ENCODE peak calls at places on chromosome 22, in eight cellular contexts. H, F, A, T, I, O, D and K are unnamed samples.

GRCh38 chr22:37930270-37930951 is 23.0 kb downstream of the C22orf23 start:
- DNase-seq in H (peak), F (no peak), A (no peak), T (no peak), I (no peak), O (peak), D (no peak), K (no peak)

GRCh38 chr22:42313204-42313603 is 42.8 kb upstream of the TCF20 start:
- DNase-seq in H (no peak), F (no peak), A (no peak), T (no peak), I (no peak), O (no peak), D (no peak), K (no peak)

GRCh38 chr22:26590525-26590858 is 560 bp upstream of the TPST2 start:
- DNase-seq in H (no peak), F (no peak), A (no peak), T (peak), I (no peak), O (no peak), D (no peak), K (no peak)

GRCh38 chr22:32413715-32414114 is 1.7 kb upstream of the RTCB start:
- DNase-seq in H (peak), F (no peak), A (no peak), T (peak), I (no peak), O (peak), D (no peak), K (peak)

GRCh38 chr22:36732609-36733008 is 29.1 kb upstream of the CACNG2 start:
- DNase-seq in H (no peak), F (no peak), A (no peak), T (no peak), I (no peak), O (no peak), D (peak), K (no peak)

GRCh38 chr22:36151006-36151595 is 9.5 kb downstream of the APOL3 start:
- DNase-seq in H (no peak), F (no peak), A (no peak), T (no peak), I (no peak), O (no peak), D (no peak), K (no peak)

GRCh38 chr22:38030311-38031133 is 26.7 kb upstream of the PICK1 start:
- DNase-seq in H (no peak), F (peak), A (no peak), T (no peak), I (no peak), O (no peak), D (no peak), K (no peak)

GRCh38 chr22:50035131-50035881 is 22.7 kb upstream of the IL17REL start:
- DNase-seq in H (no peak), F (no peak), A (no peak), T (no peak), I (no peak), O (peak), D (no peak), K (no peak)

GRCh38 chr22:29481265-29482000 is 1.4 kb downstream of the NEFH start:
- DNase-seq in H (no peak), F (peak), A (no peak), T (no peak), I (no peak), O (no peak), D (no peak), K (no peak)

GRCh38 chr22:36331912-36332622 is 55.7 kb downstream of the MYH9 start:
- DNase-seq in H (no peak), F (no peak), A (no peak), T (peak), I (no peak), O (peak), D (no peak), K (peak)

GRCh38 chr22:42338502-42338901 is 68.0 kb upstream of the TCF20 start:
- DNase-seq in H (no peak), F (no peak), A (no peak), T (no peak), I (no peak), O (no peak), D (no peak), K (no peak)

GRCh38 chr22:48953830-48954229 is 873.8 kb downstream of the BRD1 start:
- DNase-seq in H (no peak), F (no peak), A (no peak), T (no peak), I (peak), O (no peak), D (peak), K (no peak)

GRCh38 chr22:20128619-20128901 is 3.0 kb upstream of the ZDHHC8 start:
- DNase-seq in H (no peak), F (no peak), A (no peak), T (no peak), I (no peak), O (no peak), D (no peak), K (no peak)

GRCh38 chr22:27850000-27850465 is 48.5 kb upstream of the MN1 start:
- DNase-seq in H (no peak), F (no peak), A (no peak), T (peak), I (peak), O (no peak), D (peak), K (no peak)

GRCh38 chr22:35838849-35839646 is 121.4 kb downstream of the APOL5 start:
- DNase-seq in H (peak), F (peak), A (peak), T (peak), I (no peak), O (no peak), D (no peak), K (no peak)

GRCh38 chr22:36339171-36340065 is 48.3 kb downstream of the MYH9 start:
- DNase-seq in H (no peak), F (no peak), A (no peak), T (peak), I (no peak), O (no peak), D (no peak), K (no peak)

GRCh38 chr22:42962295-42963230 is 52.4 kb downstream of the PACSIN2 start:
- DNase-seq in H (peak), F (no peak), A (no peak), T (no peak), I (peak), O (no peak), D (no peak), K (no peak)

GRCh38 chr22:49764151-49764581 is 63.5 kb downstream of the BRD1 start:
- DNase-seq in H (no peak), F (no peak), A (no peak), T (no peak), I (no peak), O (no peak), D (peak), K (no peak)

GRCh38 chr22:27409299-27409698 is 392.3 kb downstream of the MN1 start:
- DNase-seq in H (no peak), F (no peak), A (no peak), T (no peak), I (no peak), O (no peak), D (no peak), K (no peak)

GRCh38 chr22:19880786-19881569 is 26.3 kb upstream of the GNB1L start:
- DNase-seq in H (peak), F (peak), A (peak), T (peak), I (peak), O (no peak), D (no peak), K (no peak)

GRCh38 chr22:43047605-43048004 is 32.7 kb upstream of the PACSIN2 start:
- DNase-seq in H (no peak), F (no peak), A (no peak), T (no peak), I (no peak), O (no peak), D (no peak), K (no peak)

GRCh38 chr22:49838771-49839717 is 11.4 kb upstream of the BRD1 start:
- DNase-seq in H (no peak), F (peak), A (no peak), T (peak), I (no peak), O (peak), D (no peak), K (peak)

DNA sequence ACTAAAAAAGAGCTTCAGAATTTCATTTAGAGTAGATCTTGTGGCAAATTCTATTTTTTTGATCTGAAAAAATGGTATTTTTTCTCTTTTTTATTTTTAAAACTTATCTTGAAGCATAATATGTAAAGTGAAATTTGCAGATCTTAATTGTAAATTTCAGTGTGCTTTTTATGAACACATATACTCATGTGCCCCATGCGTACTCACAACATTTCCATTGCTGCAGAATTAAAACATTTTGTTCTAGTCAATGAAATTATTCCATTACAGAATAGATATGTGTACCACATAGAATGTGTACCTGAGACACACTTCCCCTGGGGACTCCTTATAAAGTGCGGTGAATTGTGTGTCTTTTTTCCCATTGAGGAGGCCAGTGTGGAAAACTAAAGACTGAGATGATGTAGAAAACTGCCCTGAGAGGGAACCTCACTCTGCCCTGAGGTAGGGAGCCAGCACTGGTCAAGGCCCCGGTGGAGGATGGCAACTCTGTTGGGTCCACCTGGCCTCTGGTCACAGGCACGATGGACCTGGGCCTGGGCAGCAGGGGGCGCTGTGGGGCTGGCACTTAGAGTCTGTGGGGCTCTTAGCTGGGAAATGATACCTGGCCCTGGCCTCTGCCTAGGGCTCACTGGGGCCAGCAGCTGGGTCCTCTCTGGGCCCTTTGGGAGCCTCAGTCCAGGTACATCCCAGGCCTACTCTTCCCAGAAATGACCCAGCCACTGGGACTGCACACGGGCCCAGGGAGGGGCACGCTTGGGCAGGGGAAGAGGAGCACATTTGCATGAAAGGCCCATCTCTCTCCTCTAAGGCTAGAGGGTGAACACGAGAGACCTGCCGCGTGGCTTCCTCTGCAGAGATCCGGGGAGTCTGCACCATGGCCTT is 77.9 kb upstream of the TOP3B start:
- DNase-seq in H (peak), F (peak), A (no peak), T (no peak), I (peak), O (peak), D (no peak), K (peak)
- TF ChIP-seq CTCF in H (peak), F (peak), A (peak), T (peak), I (peak), O (peak), D (no peak), K (peak)

DNA sequence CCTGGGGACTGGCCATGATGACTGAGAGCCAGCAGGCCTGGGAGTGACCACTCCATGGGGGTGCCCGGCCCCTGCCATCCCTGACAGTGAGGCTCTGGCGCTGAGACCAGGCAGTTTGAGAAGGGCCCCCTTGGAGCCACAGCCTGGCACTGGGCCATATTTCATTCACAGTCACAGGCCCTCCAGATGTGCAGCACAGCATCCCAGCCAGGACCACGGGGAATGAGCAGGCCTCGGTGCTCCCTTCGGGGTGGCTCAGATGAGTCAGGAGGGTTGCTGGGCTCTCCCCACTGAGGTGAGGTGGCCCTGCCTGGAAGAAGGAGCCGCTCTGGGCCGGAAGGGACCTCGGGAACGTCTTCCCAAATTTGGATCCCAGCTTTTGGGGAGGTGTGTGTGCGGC is 53.0 kb downstream of the GRAMD4 start:
- DNase-seq in H (no peak), F (no peak), A (no peak), T (no peak), I (no peak), O (no peak), D (no peak), K (no peak)
- TF ChIP-seq CTCF in H (no peak), F (no peak), A (no peak), T (no peak), I (no peak), O (no peak), D (no peak), K (no peak)

DNA sequence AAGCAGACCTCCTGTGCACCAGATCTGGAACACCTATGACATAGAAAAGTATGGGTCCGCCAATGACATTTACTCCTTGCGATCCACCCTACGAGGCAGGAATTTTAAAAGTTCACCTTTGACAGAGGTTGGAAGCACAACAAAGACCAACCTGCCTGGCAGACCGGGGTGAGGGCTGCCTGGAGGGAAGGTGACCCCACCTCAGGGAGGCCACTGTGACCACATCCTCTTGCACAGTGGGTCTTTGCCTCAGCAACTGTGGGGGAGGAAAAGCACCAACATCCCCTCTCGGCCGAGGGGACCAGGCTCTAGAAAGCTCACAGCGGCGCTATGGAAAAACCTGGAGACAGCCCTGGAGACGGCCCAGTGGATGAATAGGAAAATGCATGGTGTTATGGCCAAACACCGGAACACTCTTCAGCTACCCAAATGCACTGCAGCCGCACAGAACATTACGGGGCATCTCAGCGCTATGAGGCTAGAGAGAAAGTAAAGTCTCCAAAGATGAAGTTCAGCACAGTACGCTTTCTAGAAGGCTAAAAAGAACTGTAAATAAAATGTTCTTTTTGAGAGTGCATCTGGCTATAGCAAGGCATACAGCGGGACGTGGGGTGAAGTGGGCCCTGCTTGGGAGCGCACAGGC is 1.8 kb upstream of the SHISAL1 start:
- DNase-seq in H (no peak), F (no peak), A (no peak), T (no peak), I (no peak), O (no peak), D (no peak), K (no peak)
- TF ChIP-seq CTCF in H (no peak), F (no peak), A (no peak), T (no peak), I (no peak), O (no peak), D (no peak), K (no peak)

GRCh38 chr22:47267531-47268282 is 505.3 kb downstream of the TBC1D22A start:
- DNase-seq in H (no peak), F (no peak), A (no peak), T (no peak), I (no peak), O (no peak), D (no peak), K (no peak)

GRCh38 chr22:47269689-47270088 is 507.2 kb downstream of the TBC1D22A start:
- DNase-seq in H (no peak), F (no peak), A (no peak), T (no peak), I (no peak), O (no peak), D (no peak), K (no peak)

GRCh38 chr22:47274196-47274595 is 511.7 kb downstream of the TBC1D22A start:
- DNase-seq in H (no peak), F (no peak), A (no peak), T (no peak), I (no peak), O (no peak), D (no peak), K (no peak)

GRCh38 chr22:47266329-47266728 is 503.9 kb downstream of the TBC1D22A start:
- DNase-seq in H (no peak), F (no peak), A (no peak), T (no peak), I (no peak), O (no peak), D (no peak), K (no peak)

DNA sequence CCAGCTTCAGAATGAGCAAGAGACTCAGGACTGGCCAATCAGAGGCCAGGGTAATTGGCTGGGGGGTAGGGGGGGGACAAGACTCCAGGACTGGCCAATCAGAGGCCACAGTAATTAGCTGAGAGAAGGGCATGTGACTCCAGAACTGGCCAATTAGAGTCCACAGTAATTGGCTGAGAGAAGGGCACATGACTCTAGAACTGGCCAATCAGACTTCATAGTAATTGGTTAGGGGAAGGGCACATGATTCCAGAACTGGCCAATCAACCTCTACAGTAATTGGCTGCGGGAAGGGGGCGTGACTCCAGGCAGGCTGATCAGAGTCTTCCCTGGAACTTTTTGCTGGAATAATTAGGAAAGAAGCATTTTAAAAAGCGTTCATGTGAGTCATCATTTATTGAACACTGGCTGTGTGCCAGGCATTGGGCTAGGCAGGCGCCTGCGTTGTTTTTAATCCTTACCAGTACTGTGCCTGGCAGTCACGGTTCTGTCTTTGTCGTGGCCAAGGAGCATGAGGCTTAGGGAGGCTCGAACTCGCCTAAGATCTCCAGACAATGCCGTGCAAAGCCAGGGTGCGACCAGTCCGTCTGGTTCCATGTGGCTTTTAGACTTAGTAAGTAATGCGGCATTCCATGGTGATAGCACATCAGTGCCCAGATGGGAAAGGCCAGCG is 508.1 kb downstream of the TBC1D22A start:
- DNase-seq in H (no peak), F (no peak), A (no peak), T (no peak), I (no peak), O (no peak), D (no peak), K (no peak)
- TF ChIP-seq CTCF in H (no peak), F (no peak), A (no peak), T (no peak), I (no peak), O (no peak), D (no peak), K (no peak)

GRCh38 chr22:23773247-23774113 is 831 bp downstream of the MMP11 start:
- DNase-seq in H (no peak), F (no peak), A (no peak), T (no peak), I (no peak), O (no peak), D (no peak), K (no peak)

GRCh38 chr22:23767303-23767672 is 484 bp downstream of the CHCHD10 start:
- DNase-seq in H (no peak), F (no peak), A (no peak), T (no peak), I (no peak), O (no peak), D (no peak), K (no peak)

GRCh38 chr22:23767673-23768548 is at the start of gene CHCHD10:
- DNase-seq in H (peak), F (peak), A (no peak), T (peak), I (peak), O (peak), D (no peak), K (peak)

GRCh38 chr22:23772315-23773246 is at the start of gene MMP11:
- DNase-seq in H (no peak), F (peak), A (no peak), T (peak), I (no peak), O (peak), D (no peak), K (peak)

DNA sequence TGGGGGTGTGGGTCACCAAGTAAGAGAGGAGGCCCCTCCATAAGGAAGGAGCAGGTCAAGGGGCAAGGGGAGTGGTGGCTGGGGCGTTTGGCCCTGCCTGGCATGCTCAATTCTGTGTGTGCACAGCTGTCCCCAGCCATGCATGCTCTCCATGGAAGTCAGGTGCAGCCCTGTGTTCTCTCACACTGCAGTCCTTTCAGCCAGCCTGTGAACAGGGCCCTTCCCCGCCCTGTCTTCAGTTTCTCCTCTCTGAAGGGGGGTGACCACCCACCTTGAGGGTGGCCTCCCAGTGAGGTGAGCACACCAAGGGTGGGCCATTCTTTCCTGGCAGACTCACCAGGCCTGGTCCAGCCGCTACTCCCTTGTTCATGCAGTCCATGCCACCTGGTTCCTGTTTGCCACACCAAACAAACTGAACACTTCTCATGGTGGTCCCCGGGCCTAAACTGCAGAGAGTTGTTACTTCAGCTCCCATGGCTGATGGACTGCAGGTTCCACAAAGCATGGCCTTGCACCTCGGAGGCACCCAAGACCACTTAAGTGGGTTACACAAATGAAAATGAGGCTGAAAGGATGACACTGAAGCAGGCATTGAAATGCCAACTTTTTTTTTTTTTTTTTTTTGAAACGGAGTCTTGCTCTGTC is 1.7 kb upstream of the CHCHD10 start:
- DNase-seq in H (no peak), F (no peak), A (no peak), T (no peak), I (no peak), O (no peak), D (no peak), K (no peak)
- TF ChIP-seq CTCF in H (no peak), F (no peak), A (no peak), T (no peak), I (no peak), O (no peak), D (no peak), K (no peak)

GRCh38 chr22:23376256-23376655 is 195.9 kb downstream of the BCR start:
- DNase-seq in H (peak), F (no peak), A (no peak), T (no peak), I (no peak), O (peak), D (no peak), K (peak)
- TF ChIP-seq CTCF in H (peak), F (no peak), A (no peak), T (no peak), I (no peak), O (peak), D (no peak), K (peak)

DNA sequence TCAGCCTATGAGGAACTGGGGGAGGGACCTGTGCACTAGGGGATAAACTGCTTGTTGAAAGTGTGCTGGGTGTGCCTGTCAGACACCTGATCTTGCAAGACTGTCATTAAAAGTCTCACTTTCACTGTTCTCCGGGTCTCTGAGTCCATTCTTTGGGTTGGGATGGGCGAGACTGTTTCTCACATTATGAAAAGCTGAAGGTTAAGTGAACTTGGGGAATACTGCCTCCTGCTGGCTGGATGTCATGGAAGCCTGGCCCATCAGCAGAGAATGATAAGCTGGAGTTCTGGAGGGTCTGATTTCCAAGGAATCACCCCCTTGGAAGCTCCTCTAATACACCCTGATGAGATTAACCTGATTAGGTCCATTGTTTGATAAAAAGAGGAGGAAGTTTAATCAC is 9.0 kb upstream of the VPREB1 start:
- DNase-seq in H (peak), F (peak), A (no peak), T (no peak), I (no peak), O (peak), D (no peak), K (peak)
- TF ChIP-seq CTCF in H (peak), F (peak), A (peak), T (peak), I (no peak), O (peak), D (no peak), K (peak)